ENCODE peak calls at places on chromosomes 6 and 20, in four cellular contexts. E is K562, P is HepG2, C is H1. A is an unnamed sample.

GRCh38 chr20:3904224-3904623 is 15.0 kb downstream of the PANK2 start:
- DNase-seq in C (no peak), P (peak), E (no peak), A (no peak)

GRCh38 chr20:46694484-46694883 is 5.2 kb upstream of the TP53RK start:
- DNase-seq in P (no peak), E (peak), C (no peak), A (peak)

GRCh38 chr6:28401172-28401571 is 1.6 kb upstream of the ZSCAN12 start:
- DNase-seq in C (no peak), P (no peak), E (no peak), A (no peak)

GRCh38 chr6:34526241-34526972 is 29.7 kb downstream of the SPDEF start:
- DNase-seq in E (peak), P (no peak), C (no peak), A (no peak)

GRCh38 chr6:111628117-111628866 is 22.6 kb upstream of the TRAF3IP2 start:
- DNase-seq in E (no peak), P (no peak), C (no peak), A (no peak)

GRCh38 chr20:20341371-20341770 is 26.5 kb upstream of the INSM1 start:
- DNase-seq in E (no peak), P (no peak), C (no peak), A (no peak)

GRCh38 chr20:34720266-34720665 is 16.1 kb downstream of the TP53INP2 start:
- DNase-seq in P (no peak), E (no peak), C (no peak), A (no peak)

GRCh38 chr20:34389206-34389953 is 26.3 kb downstream of the ITCH start:
- DNase-seq in P (no peak), E (no peak), C (no peak), A (no peak)

GRCh38 chr6:13708679-13709261 is 2.9 kb downstream of the RANBP9 start:
- DNase-seq in C (no peak), E (no peak), P (no peak), A (no peak)

GRCh38 chr6:141326426-141326825 is 806.3 kb upstream of the GJE1 start:
- DNase-seq in C (no peak), P (peak), E (no peak), A (no peak)

GRCh38 chr6:167044696-167045095 is 45.5 kb downstream of the CEP43 start:
- DNase-seq in C (no peak), E (no peak), P (no peak), A (no peak)

GRCh38 chr6:94190030-94190429 is 770.7 kb upstream of the EPHA7 start:
- DNase-seq in P (no peak), C (no peak), E (no peak), A (no peak)

GRCh38 chr20:24048014-24048611 is 59.5 kb upstream of the GGTLC1 start:
- DNase-seq in P (no peak), C (no peak), E (no peak), A (no peak)

GRCh38 chr20:50308513-50309279 is 118.1 kb downstream of the CEBPB start:
- DNase-seq in C (no peak), E (peak), P (peak), A (no peak)

GRCh38 chr6:31152776-31153175 is 4.8 kb downstream of the CCHCR1 start:
- DNase-seq in E (no peak), P (no peak), C (no peak), A (no peak)

GRCh38 chr6:15132854-15133670 is 112.8 kb upstream of the JARID2 start:
- DNase-seq in P (peak), E (no peak), C (no peak), A (no peak)

GRCh38 chr20:41348430-41349172 is 8.0 kb downstream of the LPIN3 start:
- DNase-seq in E (no peak), P (no peak), C (no peak), A (no peak)

GRCh38 chr6:90350689-90351554 is 54.3 kb upstream of the BACH2 start:
- DNase-seq in C (no peak), P (no peak), E (no peak), A (no peak)

GRCh38 chr6:135088818-135089809 is 34.5 kb upstream of the HBS1L start:
- DNase-seq in C (no peak), P (peak), E (peak), A (peak)

GRCh38 chr20:12577213-12577612 is 431.6 kb upstream of the SPTLC3 start:
- DNase-seq in C (no peak), P (no peak), E (no peak), A (no peak)

GRCh38 chr6:170455335-170455979 is 97.7 kb downstream of the PSMB1 start:
- DNase-seq in P (no peak), C (no peak), E (no peak), A (no peak)

GRCh38 chr6:152380993-152381898 is 255.9 kb downstream of the SYNE1 start:
- DNase-seq in P (peak), E (no peak), C (no peak), A (no peak)

GRCh38 chr6:170446841-170447560 is 106.1 kb downstream of the PSMB1 start:
- DNase-seq in E (no peak), C (no peak), P (no peak), A (no peak)

GRCh38 chr6:157892363-157892878 is 69.4 kb downstream of the SNX9 start:
- DNase-seq in P (no peak), E (no peak), C (no peak), A (no peak)

GRCh38 chr20:10666221-10667076 is 7.3 kb downstream of the JAG1 start:
- DNase-seq in C (no peak), E (no peak), P (no peak), A (no peak)

GRCh38 chr6:130018830-130019795 is 732 bp downstream of the L3MBTL3 start:
- DNase-seq in P (no peak), C (no peak), E (peak), A (no peak)

GRCh38 chr6:111503194-111503593 is 20.2 kb upstream of the REV3L start:
- DNase-seq in P (no peak), C (no peak), E (no peak), A (no peak)

GRCh38 chr6:1390071-1390804 is 862 bp downstream of the FOXF2 start:
- DNase-seq in C (no peak), P (no peak), E (no peak), A (no peak)

GRCh38 chr20:29876911-29877285 is 1380.6 kb upstream of the DEFB115 start:
- DNase-seq in E (no peak), P (no peak), C (no peak), A (no peak)

GRCh38 chr6:89071036-89071435 is 9.5 kb upstream of the PNRC1 start:
- DNase-seq in P (peak), E (no peak), C (no peak), A (no peak)

GRCh38 chr6:118697554-118697953 is 46.2 kb upstream of the CEP85L start:
- DNase-seq in P (no peak), E (no peak), C (no peak), A (no peak)

GRCh38 chr6:75546401-75546800 is 52.8 kb upstream of the FILIP1 start:
- DNase-seq in C (no peak), E (no peak), P (peak), A (no peak)

GRCh38 chr6:134739299-134740090 is 210.4 kb downstream of the ALDH8A1 start:
- DNase-seq in E (no peak), P (no peak), C (no peak), A (no peak)

GRCh38 chr6:13355043-13355945 is 27.0 kb upstream of the TBC1D7 start:
- DNase-seq in C (no peak), E (peak), P (peak), A (peak)

GRCh38 chr20:4112490-4113420 is 97.4 kb upstream of the RNF24 start:
- DNase-seq in P (no peak), C (no peak), E (no peak), A (peak)

GRCh38 chr6:11824986-11825385 is 46.4 kb upstream of the ADTRP start:
- DNase-seq in P (no peak), E (no peak), C (no peak), A (peak)

GRCh38 chr20:22408521-22409402 is 175.6 kb downstream of the FOXA2 start:
- DNase-seq in C (no peak), E (no peak), P (no peak), A (no peak)

GRCh38 chr6:150099953-150100352 is 31.0 kb upstream of the ULBP3 start:
- DNase-seq in P (no peak), E (no peak), C (no peak), A (no peak)

GRCh38 chr20:52490715-52491430 is 299.3 kb upstream of the ZFP64 start:
- DNase-seq in E (no peak), C (no peak), P (no peak), A (no peak)
- TF ChIP-seq SRF in E (no peak), C (no peak), P (no peak), A (no peak)

GRCh38 chr20:17875106-17875980 is 93.3 kb downstream of the SNX5 start:
- DNase-seq in C (no peak), E (no peak), P (peak), A (no peak)

GRCh38 chr20:17874271-17875105 is 94.1 kb downstream of the SNX5 start:
- DNase-seq in P (no peak), C (no peak), E (no peak), A (no peak)

GRCh38 chr20:17872434-17872833 is 96.2 kb downstream of the SNX5 start:
- DNase-seq in C (no peak), P (no peak), E (peak), A (no peak)

GRCh38 chr20:17872920-17873319 is 95.7 kb downstream of the SNX5 start:
- DNase-seq in E (no peak), P (no peak), C (no peak), A (no peak)

GRCh38 chr20:17873410-17874270 is 95.0 kb downstream of the SNX5 start:
- DNase-seq in P (peak), E (no peak), C (no peak), A (no peak)
- TF ChIP-seq POLR2A in P (peak), E (no peak), C (no peak), A (no peak)

GRCh38 chr6:132320007-132320406 is 81.3 kb downstream of the MOXD1 start:
- DNase-seq in E (no peak), C (no peak), P (no peak), A (no peak)
- TF ChIP-seq USF2 in E (no peak), C (no peak), P (no peak), A (no peak)

DNA sequence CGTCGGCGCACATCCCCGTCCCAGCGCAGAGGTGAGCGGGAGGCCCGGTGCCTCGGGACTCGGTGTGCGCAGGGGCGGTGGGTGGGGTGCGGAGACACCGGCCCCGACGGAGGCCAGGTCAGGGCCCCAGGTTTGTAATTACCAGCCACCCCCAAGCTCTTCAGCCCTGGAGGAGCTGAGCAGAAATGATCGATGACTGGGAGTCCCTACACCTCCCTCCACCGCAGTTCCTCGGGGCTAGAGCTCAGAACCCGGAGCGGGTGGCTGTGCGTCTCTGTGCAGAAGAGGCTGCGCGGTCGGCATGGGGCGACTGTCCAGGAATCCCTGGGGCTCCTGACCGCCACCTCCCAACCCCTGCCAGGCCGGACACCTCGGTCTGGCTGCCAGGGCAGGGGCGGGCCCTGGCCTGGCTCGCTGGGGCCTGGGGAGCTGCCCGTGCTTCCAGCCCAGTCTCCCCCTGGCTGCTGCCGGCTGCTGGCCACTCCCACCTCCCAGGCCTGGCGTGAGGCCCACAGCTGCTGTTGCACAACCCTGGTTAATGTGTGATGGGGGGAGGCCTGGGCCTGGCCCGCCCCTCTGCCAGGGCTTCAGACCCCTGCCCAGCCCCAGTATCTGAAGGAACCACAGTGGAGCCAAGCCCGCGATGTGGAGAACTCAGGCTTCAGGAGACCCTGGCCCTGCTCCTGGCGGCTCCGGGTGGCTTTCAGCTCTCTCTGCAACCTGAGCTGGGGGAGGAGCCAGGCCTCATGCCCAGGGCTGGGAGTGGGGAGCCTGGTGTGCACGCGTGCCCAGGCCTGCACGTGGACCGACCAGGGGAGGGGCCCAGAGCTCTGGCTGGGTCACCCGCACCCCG is 1.2 kb downstream of the SLC2A4RG start:
- DNase-seq in E (peak), P (peak), C (no peak), A (no peak)
- TF ChIP-seq SRF in E (no peak), P (no peak), C (no peak), A (no peak)

GRCh38 chr6:63571883-63572732 is at the start of the genes LOC128125822 and PTP4A1:
- DNase-seq in C (peak), E (peak), P (peak), A (peak)
- TF ChIP-seq POLR2A in C (peak), E (peak), P (peak), A (peak)

GRCh38 chr6:115986026-115986425 is 74.7 kb downstream of the FRK start:
- DNase-seq in C (no peak), E (no peak), P (no peak), A (no peak)
- TF ChIP-seq USF2 in C (no peak), E (no peak), P (no peak), A (no peak)